ENCODE peak calls at places on chromosomes 11 and 22, in five cellular contexts. V is tibial nerve, F is SK-N-SH, P is sigmoid colon, X is transverse colon. O is an unnamed sample.
A peak's percentile ranks its signal among the peaks of the same experiment; 100 is the strongest.

GRCh38 chr11:133893381-133893780 is 48.1 kb upstream of the SPATA19 start:
- DNase-seq in V (no peak), F (peak; percentile 1), P (peak; percentile 33), X (no peak), O (no peak)

GRCh38 chr11:5705688-5706087 is 16.1 kb downstream of the TRIM22 start:
- DNase-seq in V (no peak), F (no peak), P (no peak), X (no peak), O (no peak)

GRCh38 chr11:58958500-58958899 is 19.2 kb downstream of the GLYATL1 start:
- DNase-seq in V (peak; percentile 23), F (peak; percentile 24), P (no peak), X (peak; percentile 67), O (no peak)

GRCh38 chr11:116576523-116576922 is 196.3 kb downstream of the BUD13 start:
- DNase-seq in V (no peak), F (no peak), P (no peak), X (no peak), O (no peak)

GRCh38 chr11:68658097-68658496 is 26.2 kb upstream of the GAL start:
- DNase-seq in V (no peak), F (no peak), P (no peak), X (no peak), O (no peak)

GRCh38 chr22:32324505-32325415 is 32.9 kb upstream of the RFPL3 start:
- DNase-seq in V (no peak), F (no peak), P (no peak), X (no peak), O (peak; percentile 89)

GRCh38 chr11:67492801-67493547 is 10.1 kb downstream of the AIP start:
- DNase-seq in V (no peak), F (peak; percentile 47), P (peak; percentile 65), X (no peak), O (no peak)

GRCh38 chr11:16841481-16841880 is 103.0 kb downstream of the C11orf58 start:
- DNase-seq in V (no peak), F (no peak), P (no peak), X (no peak), O (no peak)

GRCh38 chr11:121389651-121390050 is 62.5 kb upstream of the SORL1 start:
- DNase-seq in V (no peak), F (no peak), P (no peak), X (no peak), O (no peak)

GRCh38 chr11:126732981-126733380 is 267.6 kb downstream of the KIRREL3 start:
- DNase-seq in V (no peak), F (no peak), P (no peak), X (no peak), O (no peak)

GRCh38 chr11:122809861-122810260 is 28.4 kb upstream of the CRTAM start:
- DNase-seq in V (no peak), F (no peak), P (no peak), X (no peak), O (no peak)

GRCh38 chr11:83006877-83007330 is 64.8 kb downstream of the RAB30 start:
- DNase-seq in V (no peak), F (peak; percentile 64), P (no peak), X (no peak), O (no peak)

GRCh38 chr11:85822814-85823213 is 11.9 kb upstream of the SYTL2 start:
- DNase-seq in V (no peak), F (no peak), P (no peak), X (no peak), O (no peak)

GRCh38 chr11:9206496-9206895 is 58.7 kb downstream of the DENND5A start:
- DNase-seq in V (no peak), F (no peak), P (no peak), X (no peak), O (no peak)

GRCh38 chr11:32070707-32071106 is 20.2 kb upstream of the RCN1 start:
- DNase-seq in V (no peak), F (no peak), P (no peak), X (no peak), O (no peak)

GRCh38 chr22:50470491-50470890 is 4.3 kb downstream of the SBF1 start:
- DNase-seq in V (no peak), F (no peak), P (no peak), X (peak; percentile 67), O (no peak)

GRCh38 chr11:62439785-62440602 is 21.2 kb downstream of the SCGB1A1 start:
- DNase-seq in V (peak; percentile 67), F (peak; percentile 37), P (peak; percentile 87), X (no peak), O (no peak)

GRCh38 chr11:74731301-74732094 is at the start of gene CHRDL2:
- DNase-seq in V (no peak), F (peak; percentile 82), P (no peak), X (no peak), O (no peak)

GRCh38 chr11:32706985-32707736 is 87.3 kb downstream of the CCDC73 start:
- DNase-seq in V (no peak), F (no peak), P (no peak), X (no peak), O (no peak)

GRCh38 chr11:8192016-8192895 is 23.4 kb upstream of the RIC3 start:
- DNase-seq in V (peak; percentile 62), F (peak; percentile 91), P (no peak), X (peak; percentile 72), O (no peak)

GRCh38 chr11:116536416-116536815 is 236.4 kb downstream of the BUD13 start:
- DNase-seq in V (no peak), F (no peak), P (peak; percentile 12), X (no peak), O (no peak)

GRCh38 chr11:66859686-66860448 is 3.0 kb downstream of the LRFN4 start:
- DNase-seq in V (no peak), F (no peak), P (peak; percentile 66), X (no peak), O (no peak)

GRCh38 chr22:38136607-38137006 is 26.1 kb upstream of the BAIAP2L2 start:
- DNase-seq in V (no peak), F (no peak), P (no peak), X (no peak), O (no peak)

GRCh38 chr22:37971475-37972434 is 12.6 kb downstream of the SOX10 start:
- DNase-seq in V (no peak), F (no peak), P (no peak), X (no peak), O (no peak)

GRCh38 chr11:126082251-126083109 is 19.8 kb upstream of the CDON start:
- DNase-seq in V (no peak), F (no peak), P (no peak), X (no peak), O (no peak)

GRCh38 chr22:19750666-19751490 is 9.7 kb upstream of the TBX1 start:
- DNase-seq in V (no peak), F (no peak), P (no peak), X (no peak), O (no peak)

GRCh38 chr11:2208691-2209369 is 37.2 kb upstream of the TH start:
- DNase-seq in V (no peak), F (peak; percentile 72), P (peak; percentile 62), X (peak; percentile 9), O (no peak)

GRCh38 chr11:82864268-82864667 is 36.0 kb downstream of the PRCP start:
- DNase-seq in V (peak; percentile 69), F (peak; percentile 54), P (peak; percentile 81), X (peak; percentile 44), O (no peak)

GRCh38 chr11:9179141-9179540 is 86.0 kb downstream of the DENND5A start:
- DNase-seq in V (no peak), F (no peak), P (no peak), X (no peak), O (no peak)

DNA sequence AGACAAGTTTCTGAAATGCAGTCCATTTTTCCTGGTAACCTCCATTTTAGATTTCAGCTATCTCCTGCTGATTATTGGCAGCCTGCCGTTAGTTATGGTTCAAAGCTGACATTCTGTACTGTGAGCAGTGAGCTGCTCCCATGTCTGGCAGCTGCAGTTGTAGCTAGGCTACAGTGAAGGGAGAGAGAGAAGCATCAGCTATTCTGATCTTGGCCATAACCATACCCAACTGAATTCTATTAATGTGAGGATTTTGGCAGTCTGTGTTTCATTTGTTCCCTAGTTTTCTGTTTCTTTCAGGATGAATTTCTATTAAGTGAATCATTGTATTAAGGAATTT is 33.4 kb downstream of the SIK2 start:
- DNase-seq in V (peak; percentile 14), F (peak; percentile 38), P (peak; percentile 68), X (peak; percentile 24), O (no peak)
- TF ChIP-seq EP300 in V (no peak), F (no peak), P (no peak), X (no peak), O (no peak)

GRCh38 chr11:70088735-70089250 is 10.7 kb downstream of the ANO1 start:
- DNase-seq in V (no peak), F (no peak), P (no peak), X (no peak), O (no peak)
- H3K27ac ChIP-seq in V (no peak overlapping the region), F (no peak overlapping the region), P (no peak overlapping the region), X (no peak overlapping the region), O (no peak overlapping the region)

DNA sequence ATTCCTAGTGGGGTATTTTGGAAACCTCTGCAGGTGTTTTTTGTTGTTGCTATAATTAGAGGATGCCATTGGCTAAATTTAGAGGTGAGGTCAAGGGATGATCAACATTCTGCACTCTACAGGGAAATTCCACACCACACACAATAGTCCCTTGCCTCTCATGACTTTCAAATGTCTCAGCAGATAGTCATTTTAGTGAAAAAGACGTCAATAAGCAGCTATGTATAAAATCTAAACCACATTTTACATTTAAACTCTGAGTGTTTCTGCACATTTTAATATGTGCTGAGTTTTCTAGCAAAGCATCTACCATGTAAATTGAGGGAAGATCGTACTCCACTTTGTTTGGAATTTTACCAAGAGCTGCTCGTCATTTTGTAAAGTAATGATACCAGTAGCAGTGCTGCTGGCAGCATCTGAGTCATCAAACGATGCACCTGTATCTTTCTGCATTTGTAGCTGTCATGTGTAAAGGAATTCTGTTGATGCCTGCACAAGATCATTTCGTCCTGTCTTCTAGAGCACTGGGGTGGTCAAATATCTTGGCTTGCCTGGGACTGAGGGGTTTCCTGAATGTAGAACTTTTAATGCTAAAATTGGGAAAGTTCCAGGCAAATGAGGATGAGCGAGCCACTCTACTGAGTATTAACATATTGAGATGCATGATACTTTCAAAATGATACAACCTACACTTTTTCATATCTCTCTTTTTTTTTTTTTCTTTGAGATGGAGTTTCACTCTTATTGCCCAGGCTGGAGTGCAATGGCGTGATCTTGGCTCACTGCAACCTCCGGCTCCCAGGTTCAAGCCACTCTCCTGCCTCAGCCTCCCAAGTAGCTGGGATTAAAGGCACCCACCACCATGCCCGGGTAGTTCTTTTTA is 414.5 kb upstream of the SYN3 start:
- DNase-seq in V (no peak), F (no peak), P (no peak), X (no peak), O (no peak)
- TF ChIP-seq EP300 in V (no peak), F (no peak), P (no peak), X (no peak), O (no peak)

GRCh38 chr11:12183827-12184620 is 73.6 kb downstream of the MICAL2 start:
- DNase-seq in V (no peak), F (no peak), P (no peak), X (no peak), O (no peak)
- H3K27ac ChIP-seq in V (peak overlapping the region; percentile 77), F (peak overlapping the region; percentile 99), P (peak overlapping the region; percentile 61), X (no peak overlapping the region), O (peak overlapping the region; percentile 74)

GRCh38 chr22:21623402-21623970 is 6.3 kb downstream of the YDJC start:
- DNase-seq in V (no peak), F (no peak), P (no peak), X (no peak), O (no peak)

GRCh38 chr22:21626735-21627469 is 2.9 kb downstream of the YDJC start:
- DNase-seq in V (no peak), F (no peak), P (no peak), X (no peak), O (no peak)

GRCh38 chr22:21626073-21626734 is 3.6 kb downstream of the YDJC start:
- DNase-seq in V (no peak), F (no peak), P (no peak), X (no peak), O (no peak)

GRCh38 chr22:21624120-21624879 is 5.5 kb downstream of the YDJC start:
- DNase-seq in V (no peak), F (peak; percentile 57), P (no peak), X (peak; percentile 23), O (no peak)

GRCh38 chr22:21624880-21625791 is 4.7 kb downstream of the YDJC start:
- DNase-seq in V (no peak), F (no peak), P (no peak), X (no peak), O (no peak)
- TF ChIP-seq EP300 in V (no peak), F (no peak), P (no peak), X (no peak), O (no peak)

O was measured in esophagus muscularis mucosa.